ENCODE peak calls at places on chromosomes 13 and 19, in five cellular contexts. A, Q, M, P and U are unnamed samples. For H3K27me3 and H3K4me1, the result is how much of the 10 kb centered on the place peaks cover.

GRCh38 chr19:7627166-7627565 is 2.2 kb downstream of the XAB2 start:
- DNase-seq in A (no peak), Q (no peak), M (no peak), P (no peak), U (no peak)

GRCh38 chr19:1177322-1178114 is 3.5 kb upstream of the SBNO2 start:
- DNase-seq in A (no peak), Q (peak), M (no peak), P (peak), U (peak)

GRCh38 chr13:32117696-32118095 is 86.1 kb downstream of the FRY start:
- DNase-seq in A (peak), Q (no peak), M (no peak), P (peak), U (peak)

GRCh38 chr19:4369888-4370260 is 26.5 kb downstream of the MPND start:
- DNase-seq in A (peak), Q (no peak), M (peak), P (peak), U (peak)

GRCh38 chr13:75762066-75762937 is 126.2 kb downstream of the LMO7 start:
- DNase-seq in A (no peak), Q (no peak), M (peak), P (no peak), U (no peak)

GRCh38 chr13:94031609-94032008 is 447.9 kb downstream of the DCT start:
- DNase-seq in A (no peak), Q (no peak), M (no peak), P (no peak), U (no peak)

GRCh38 chr13:54232700-54233099 is 1204.1 kb downstream of the OLFM4 start:
- DNase-seq in A (no peak), Q (no peak), M (no peak), P (no peak), U (no peak)

GRCh38 chr13:100987993-100988392 is 313.4 kb upstream of the TMTC4 start:
- DNase-seq in A (no peak), Q (no peak), M (no peak), P (no peak), U (no peak)

GRCh38 chr19:45906221-45906620 is 3.8 kb upstream of the MYPOP start:
- DNase-seq in A (no peak), Q (no peak), M (no peak), P (no peak), U (no peak)

GRCh38 chr13:44759723-44760360 is 183.7 kb upstream of the TSC22D1 start:
- DNase-seq in A (no peak), Q (no peak), M (no peak), P (no peak), U (no peak)

GRCh38 chr19:39351537-39352037 is 9.4 kb downstream of the SAMD4B start:
- DNase-seq in A (no peak), Q (no peak), M (no peak), P (peak), U (no peak)

GRCh38 chr13:100540621-100541020 is 48.0 kb downstream of the GGACT start:
- DNase-seq in A (no peak), Q (no peak), M (no peak), P (no peak), U (no peak)

GRCh38 chr19:7540761-7541480 is 5.4 kb downstream of the PNPLA6 start:
- DNase-seq in A (peak), Q (no peak), M (no peak), P (peak), U (no peak)

DNA sequence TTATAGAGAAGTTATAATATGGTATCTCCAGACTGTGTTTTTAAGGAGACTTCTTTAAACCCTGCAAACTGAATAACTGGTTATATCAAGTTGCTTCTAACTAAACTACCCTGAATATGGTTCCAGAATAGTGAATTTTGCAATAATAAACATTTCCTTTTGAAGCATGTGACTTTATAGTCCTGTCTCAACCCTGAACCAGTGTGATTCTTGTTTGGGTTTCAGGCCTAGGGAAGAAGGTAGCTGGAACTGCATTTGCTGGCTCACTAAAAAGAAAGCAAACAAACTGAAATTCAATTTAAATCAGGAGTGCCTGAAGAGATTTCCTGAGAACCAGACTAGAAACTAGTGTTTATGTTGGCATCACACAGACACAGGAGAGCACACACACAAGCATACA is 4.9 kb downstream of the ARHGEF7 start:
- DNase-seq in A (no peak), Q (no peak), M (no peak), P (no peak), U (no peak)
- H3K27me3 ChIP-seq in A (under half), Q (under half), M (under half), P (under half), U (under half)

GRCh38 chr13:70814684-70815083 is 706.4 kb upstream of the KLHL1 start:
- DNase-seq in A (no peak), Q (no peak), M (no peak), P (no peak), U (no peak)

GRCh38 chr13:70812481-70812880 is 704.2 kb upstream of the KLHL1 start:
- DNase-seq in A (no peak), Q (no peak), M (no peak), P (no peak), U (no peak)

GRCh38 chr13:70816853-70817252 is 708.6 kb upstream of the KLHL1 start:
- DNase-seq in A (no peak), Q (no peak), M (no peak), P (no peak), U (no peak)

DNA sequence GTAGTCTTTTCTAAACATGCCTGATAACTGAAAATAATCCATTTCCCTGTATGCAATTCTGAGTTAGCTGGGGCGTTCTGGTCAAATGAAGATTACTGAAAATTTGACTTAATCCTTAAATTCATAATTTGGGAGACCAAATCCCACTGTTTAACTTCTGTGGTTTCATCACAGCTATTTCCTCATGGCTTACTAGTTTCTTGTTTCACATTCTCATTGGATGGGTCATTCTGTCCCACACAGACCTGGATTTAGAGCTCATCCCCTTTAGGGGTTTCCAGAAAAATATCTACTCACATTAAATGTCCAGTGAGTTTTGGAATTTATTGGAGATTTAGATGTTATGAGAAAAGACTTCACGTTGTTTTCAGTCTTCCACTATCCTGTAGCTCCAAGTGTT is 709.3 kb upstream of the KLHL1 start:
- DNase-seq in A (no peak), Q (no peak), M (no peak), P (no peak), U (no peak)
- H3K4me1 ChIP-seq in A (under half), Q (under half), M (under half), P (under half), U (under half)

DNA sequence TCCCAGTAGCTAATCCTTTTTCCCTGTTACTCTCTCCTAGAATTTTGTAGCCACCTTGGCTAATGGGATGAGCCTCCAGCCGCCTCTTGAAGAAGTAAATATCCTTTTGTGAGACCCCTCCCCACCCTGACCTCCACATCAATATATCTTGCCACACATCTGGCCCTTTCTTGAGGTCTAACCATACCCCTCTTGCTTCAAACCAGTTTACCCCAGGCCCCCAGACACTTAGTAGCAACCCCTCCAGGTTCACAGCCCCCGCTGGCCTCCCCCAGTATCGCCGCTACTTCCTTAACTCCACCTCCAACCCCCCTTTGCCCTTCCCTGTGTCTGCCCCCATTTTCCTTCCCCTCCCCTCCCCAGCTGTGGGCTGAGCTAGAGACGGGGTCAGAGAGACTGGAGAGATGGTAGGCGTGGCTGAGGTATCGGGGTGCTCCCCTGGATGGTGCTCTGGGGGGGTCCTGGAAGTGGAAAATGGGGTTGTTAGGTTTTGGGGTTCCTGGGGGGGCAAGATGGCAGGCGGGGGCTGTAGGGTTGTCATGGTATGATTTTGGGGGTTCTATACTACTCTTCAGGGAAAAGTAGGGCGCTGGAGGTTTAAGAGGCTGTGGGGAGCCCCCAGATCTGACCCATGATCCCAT is 2.9 kb downstream of the PRMT1 start:
- DNase-seq in A (peak), Q (no peak), M (no peak), P (no peak), U (no peak)
- H3K27ac ChIP-seq in A (peak), Q (peak), M (peak), P (no peak), U (peak)

GRCh38 chr13:19581675-19582074 is 20.3 kb upstream of the TPTE2 start:
- DNase-seq in A (no peak), Q (no peak), M (no peak), P (no peak), U (no peak)
- H3K27me3 ChIP-seq in A (under half), Q (under half), M (under half), P (under half), U (under half)

GRCh38 chr19:16125738-16126495 is 14.2 kb downstream of the RAB8A start:
- DNase-seq in A (no peak), Q (no peak), M (no peak), P (no peak), U (no peak)

GRCh38 chr19:16124953-16125352 is 13.3 kb downstream of the RAB8A start:
- DNase-seq in A (no peak), Q (no peak), M (no peak), P (no peak), U (no peak)

GRCh38 chr19:16131648-16132047 is 11.8 kb upstream of the HSH2D start:
- DNase-seq in A (no peak), Q (no peak), M (no peak), P (no peak), U (no peak)

GRCh38 chr19:16127776-16128371 is 15.6 kb upstream of the HSH2D start:
- DNase-seq in A (no peak), Q (no peak), M (no peak), P (no peak), U (no peak)

DNA sequence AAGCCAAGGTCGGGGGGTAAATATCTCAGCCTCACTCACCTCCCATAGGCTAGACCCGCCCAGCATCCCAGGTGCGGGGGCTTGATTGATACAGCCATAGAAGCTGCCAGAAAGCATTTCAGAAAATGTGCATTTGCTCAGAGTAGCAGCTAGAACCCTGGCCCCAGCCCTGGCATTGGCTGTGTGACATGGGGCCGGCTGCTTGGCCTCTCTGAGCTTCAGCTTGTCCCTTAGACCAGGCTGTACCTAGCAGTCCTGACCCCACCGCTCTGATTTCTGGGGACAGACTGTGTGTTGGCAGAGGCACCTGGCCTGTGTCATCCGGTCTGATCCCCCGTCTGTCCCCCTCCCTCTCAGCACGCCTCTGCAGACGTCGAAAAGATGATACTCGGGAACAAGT is 15.4 kb downstream of the RAB8A start:
- DNase-seq in A (no peak), Q (no peak), M (no peak), P (no peak), U (no peak)
- H3K4me1 ChIP-seq in A (under half), Q (under half), M (under half), P (under half), U (under half)

GRCh38 chr19:55042688-55043087 is 4.6 kb upstream of the GP6 start:
- DNase-seq in A (no peak), Q (no peak), M (no peak), P (no peak), U (no peak)
- H3K27ac ChIP-seq in A (no peak), Q (no peak), M (no peak), P (no peak), U (no peak)

GRCh38 chr19:50693064-50693975 is 26.3 kb downstream of the SHANK1 start:
- DNase-seq in A (no peak), Q (no peak), M (no peak), P (no peak), U (peak)
- H3K27me3 ChIP-seq in A (under half), Q (under half), M (under half), P (under half), U (under half)

DNA sequence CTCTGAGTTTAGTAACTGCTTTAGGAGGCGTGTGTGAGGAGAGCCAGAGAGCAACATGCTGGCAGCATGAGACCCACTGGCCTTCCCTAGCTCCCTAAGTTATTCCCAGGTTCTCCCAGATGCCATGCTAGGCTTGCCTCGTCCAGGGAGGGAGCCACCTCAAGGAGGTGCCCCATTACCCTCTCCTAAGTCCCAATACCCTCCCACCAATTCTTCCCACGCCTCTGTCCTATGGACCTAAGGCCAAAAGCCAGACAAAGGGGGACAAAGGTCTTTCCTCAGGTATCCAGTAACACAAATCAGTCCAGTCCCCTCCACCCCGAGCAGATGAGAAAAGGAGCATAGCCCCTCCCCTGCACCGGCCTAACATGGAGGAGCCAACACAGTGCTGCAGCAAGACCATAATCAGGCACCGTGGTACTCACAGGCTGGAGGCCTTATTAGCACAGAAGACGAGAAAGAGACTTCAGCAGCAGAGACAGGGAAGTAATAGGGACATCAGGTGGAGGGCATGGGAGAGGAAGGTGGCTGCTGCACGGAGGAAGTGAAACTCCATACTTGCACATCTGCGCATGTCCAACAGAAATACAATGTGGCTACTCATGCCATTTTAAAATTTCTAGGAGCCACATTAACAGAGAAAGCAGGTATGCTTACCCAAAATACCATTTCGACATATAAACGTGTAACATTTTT is 46.3 kb downstream of the BRD4 start:
- DNase-seq in A (no peak), Q (no peak), M (no peak), P (no peak), U (no peak)
- H3K4me1 ChIP-seq in A (half or more), Q (under half), M (half or more), P (under half), U (half or more)

GRCh38 chr13:20460744-20461143 is 64.9 kb downstream of the CRYL1 start:
- DNase-seq in A (no peak), Q (no peak), M (no peak), P (no peak), U (peak)

GRCh38 chr13:20461860-20462532 is 63.7 kb downstream of the CRYL1 start:
- DNase-seq in A (no peak), Q (peak), M (no peak), P (no peak), U (no peak)

GRCh38 chr13:20462921-20463320 is 62.7 kb downstream of the CRYL1 start:
- DNase-seq in A (no peak), Q (no peak), M (no peak), P (no peak), U (no peak)

GRCh38 chr13:20461481-20461859 is 64.2 kb downstream of the CRYL1 start:
- DNase-seq in A (no peak), Q (no peak), M (no peak), P (no peak), U (no peak)

GRCh38 chr13:20462533-20462915 is 63.1 kb downstream of the CRYL1 start:
- DNase-seq in A (no peak), Q (no peak), M (no peak), P (no peak), U (no peak)
- H3K27ac ChIP-seq in A (no peak), Q (peak), M (no peak), P (no peak), U (no peak)